ENCODE peak calls at places on chromosomes 7 and 10, in seven cellular contexts. One of them, this sample, is unnamed.

GRCh38 chr7:130904031-130904757 is 170.2 kb upstream of the KLF14 start:
- DNase-seq in AG04449: peak
- DNase-seq in WERI-Rb-1: no peak
- DNase-seq in ovary: no peak
- DNase-seq in tibial nerve: no peak
- DNase-seq in ACHN: peak
- DNase-seq in nephron progenitor cell: no peak
- DNase-seq in this sample: no peak

GRCh38 chr10:25080880-25081581 is 64.6 kb downstream of the THNSL1 start:
- DNase-seq in ACHN: peak
- DNase-seq in WERI-Rb-1: peak
- DNase-seq in tibial nerve: peak
- DNase-seq in ovary: peak
- DNase-seq in nephron progenitor cell: peak
- DNase-seq in AG04449: peak
- DNase-seq in this sample: peak

GRCh38 chr7:117273325-117274292 is 49.2 kb downstream of the WNT2 start:
- DNase-seq in AG04449: no peak
- DNase-seq in ACHN: no peak
- DNase-seq in WERI-Rb-1: no peak
- DNase-seq in nephron progenitor cell: no peak
- DNase-seq in tibial nerve: no peak
- DNase-seq in ovary: no peak
- DNase-seq in this sample: peak

GRCh38 chr7:87852306-87852705 is 23.9 kb downstream of the SLC25A40 start:
- DNase-seq in tibial nerve: no peak
- DNase-seq in ACHN: no peak
- DNase-seq in nephron progenitor cell: no peak
- DNase-seq in ovary: no peak
- DNase-seq in AG04449: no peak
- DNase-seq in WERI-Rb-1: no peak
- DNase-seq in this sample: no peak

GRCh38 chr10:100184426-100185219 is 1.2 kb downstream of the ERLIN1 start:
- DNase-seq in ACHN: peak
- DNase-seq in ovary: no peak
- DNase-seq in WERI-Rb-1: peak
- DNase-seq in nephron progenitor cell: peak
- DNase-seq in tibial nerve: no peak
- DNase-seq in AG04449: no peak
- DNase-seq in this sample: peak

GRCh38 chr10:5553400-5554170 is 28.8 kb downstream of the CALML3 start:
- DNase-seq in AG04449: no peak
- DNase-seq in nephron progenitor cell: no peak
- DNase-seq in WERI-Rb-1: peak
- DNase-seq in ovary: peak
- DNase-seq in ACHN: no peak
- DNase-seq in tibial nerve: peak
- DNase-seq in this sample: peak

GRCh38 chr10:92544296-92544695 is 29.6 kb downstream of the IDE start:
- DNase-seq in nephron progenitor cell: no peak
- DNase-seq in ACHN: no peak
- DNase-seq in WERI-Rb-1: no peak
- DNase-seq in tibial nerve: no peak
- DNase-seq in ovary: no peak
- DNase-seq in AG04449: no peak
- DNase-seq in this sample: no peak

GRCh38 chr10:71608863-71609768 is 110.5 kb downstream of the C10orf105 start:
- DNase-seq in ovary: peak
- DNase-seq in nephron progenitor cell: peak
- DNase-seq in ACHN: peak
- DNase-seq in WERI-Rb-1: peak
- DNase-seq in tibial nerve: peak
- DNase-seq in AG04449: no peak
- DNase-seq in this sample: peak

GRCh38 chr10:110354322-110354766 is 49.6 kb upstream of the SMNDC1 start:
- DNase-seq in AG04449: peak
- DNase-seq in nephron progenitor cell: peak
- DNase-seq in ovary: peak
- DNase-seq in ACHN: peak
- DNase-seq in WERI-Rb-1: peak
- DNase-seq in tibial nerve: peak
- DNase-seq in this sample: peak

GRCh38 chr7:74570533-74571156 is 86.9 kb upstream of the GTF2I start:
- DNase-seq in AG04449: no peak
- DNase-seq in WERI-Rb-1: no peak
- DNase-seq in ovary: no peak
- DNase-seq in ACHN: no peak
- DNase-seq in tibial nerve: no peak
- DNase-seq in nephron progenitor cell: no peak
- DNase-seq in this sample: no peak

GRCh38 chr7:6658618-6659345 is 21.7 kb downstream of the ZNF316 start:
- DNase-seq in WERI-Rb-1: no peak
- DNase-seq in ACHN: no peak
- DNase-seq in AG04449: no peak
- DNase-seq in ovary: no peak
- DNase-seq in nephron progenitor cell: no peak
- DNase-seq in tibial nerve: no peak
- DNase-seq in this sample: no peak

GRCh38 chr7:80450621-80451308 is 61.1 kb downstream of the GNAT3 start:
- DNase-seq in ACHN: no peak
- DNase-seq in tibial nerve: no peak
- DNase-seq in nephron progenitor cell: no peak
- DNase-seq in AG04449: no peak
- DNase-seq in ovary: no peak
- DNase-seq in WERI-Rb-1: no peak
- DNase-seq in this sample: no peak

GRCh38 chr10:109889867-109890266 is 33.4 kb downstream of the XPNPEP1 start:
- DNase-seq in AG04449: peak
- DNase-seq in tibial nerve: no peak
- DNase-seq in ovary: no peak
- DNase-seq in WERI-Rb-1: no peak
- DNase-seq in nephron progenitor cell: no peak
- DNase-seq in ACHN: peak
- DNase-seq in this sample: no peak

GRCh38 chr7:71682841-71683341 is 550.9 kb downstream of the GALNT17 start:
- DNase-seq in AG04449: no peak
- DNase-seq in nephron progenitor cell: peak
- DNase-seq in ovary: no peak
- DNase-seq in WERI-Rb-1: peak
- DNase-seq in tibial nerve: no peak
- DNase-seq in ACHN: no peak
- DNase-seq in this sample: peak

GRCh38 chr7:2205036-2205780 is 27.5 kb downstream of the MAD1L1 start:
- DNase-seq in ovary: peak
- DNase-seq in nephron progenitor cell: no peak
- DNase-seq in WERI-Rb-1: no peak
- DNase-seq in tibial nerve: no peak
- DNase-seq in ACHN: no peak
- DNase-seq in AG04449: no peak
- DNase-seq in this sample: no peak

GRCh38 chr7:69941077-69941476 is 342.8 kb downstream of the AUTS2 start:
- DNase-seq in ovary: no peak
- DNase-seq in AG04449: no peak
- DNase-seq in ACHN: no peak
- DNase-seq in WERI-Rb-1: no peak
- DNase-seq in tibial nerve: no peak
- DNase-seq in nephron progenitor cell: no peak
- DNase-seq in this sample: no peak

GRCh38 chr7:157701395-157701794 is 364.6 kb downstream of the DNAJB6 start:
- DNase-seq in tibial nerve: no peak
- DNase-seq in ovary: no peak
- DNase-seq in ACHN: no peak
- DNase-seq in AG04449: no peak
- DNase-seq in WERI-Rb-1: no peak
- DNase-seq in nephron progenitor cell: no peak
- DNase-seq in this sample: no peak

GRCh38 chr10:16777473-16778370 is 39.5 kb downstream of the RSU1 start:
- DNase-seq in ovary: peak
- DNase-seq in AG04449: no peak
- DNase-seq in WERI-Rb-1: peak
- DNase-seq in tibial nerve: no peak
- DNase-seq in ACHN: peak
- DNase-seq in nephron progenitor cell: no peak
- DNase-seq in this sample: peak

GRCh38 chr10:3720228-3721019 is 64.6 kb downstream of the KLF6 start:
- DNase-seq in ACHN: no peak
- DNase-seq in ovary: no peak
- DNase-seq in nephron progenitor cell: no peak
- DNase-seq in AG04449: peak
- DNase-seq in WERI-Rb-1: no peak
- DNase-seq in tibial nerve: no peak
- DNase-seq in this sample: no peak

GRCh38 chr10:17425584-17426262 is 28.7 kb downstream of the ST8SIA6 start:
- DNase-seq in AG04449: no peak
- DNase-seq in nephron progenitor cell: no peak
- DNase-seq in ACHN: no peak
- DNase-seq in WERI-Rb-1: peak
- DNase-seq in tibial nerve: no peak
- DNase-seq in ovary: no peak
- DNase-seq in this sample: no peak

GRCh38 chr10:13158401-13158800 is 3.0 kb upstream of the MCM10 start:
- DNase-seq in AG04449: no peak
- DNase-seq in nephron progenitor cell: peak
- DNase-seq in ACHN: no peak
- DNase-seq in tibial nerve: no peak
- DNase-seq in ovary: peak
- DNase-seq in WERI-Rb-1: no peak
- DNase-seq in this sample: peak

This sample was measured in left kidney.